ENCODE peak calls at places on chromosomes 7 and 10, in seven cellular contexts. P is cardiac muscle cell; X is effector memory CD4-positive, alpha-beta T cell; B is pancreas; W is GM23338; R is left ventricle myocardium inferior; K is CD8-positive, alpha-beta T cell. O is an unnamed sample.

GRCh38 chr10:26627320-26627719 is 70.2 kb upstream of the PDSS1 start:
- DNase-seq in P (no peak), X (no peak), B (no peak), W (peak), R (no peak), K (no peak), O (no peak)

GRCh38 chr7:129569811-129570215 is 41.7 kb upstream of the NRF1 start:
- DNase-seq in P (peak), X (no peak), B (no peak), W (no peak), R (no peak), K (no peak), O (no peak)

GRCh38 chr10:86376852-86377796 is 10.5 kb upstream of the GRID1 start:
- DNase-seq in P (peak), X (peak), B (peak), W (peak), R (peak), K (peak), O (no peak)

GRCh38 chr10:7407368-7408002 is 3.3 kb downstream of the SFMBT2 start:
- DNase-seq in P (peak), X (no peak), B (no peak), W (peak), R (peak), K (no peak), O (no peak)

GRCh38 chr7:13856012-13856411 is 133.5 kb downstream of the ETV1 start:
- DNase-seq in P (no peak), X (no peak), B (no peak), W (no peak), R (no peak), K (no peak), O (no peak)

GRCh38 chr7:44972562-44972961 is 6.3 kb downstream of the MYO1G start:
- DNase-seq in P (no peak), X (no peak), B (no peak), W (no peak), R (no peak), K (no peak), O (no peak)

GRCh38 chr10:58436071-58436470 is 50.9 kb downstream of the TFAM start:
- DNase-seq in P (peak), X (no peak), B (no peak), W (peak), R (no peak), K (peak), O (no peak)

GRCh38 chr7:50664461-50664922 is 99.3 kb upstream of the DDC start:
- DNase-seq in P (peak), X (no peak), B (no peak), W (no peak), R (no peak), K (no peak), O (no peak)

GRCh38 chr10:129877773-129878371 is 86.2 kb downstream of the EBF3 start:
- DNase-seq in P (peak), X (no peak), B (no peak), W (peak), R (no peak), K (peak), O (no peak)

GRCh38 chr7:30904566-30904965 is 7.1 kb upstream of the AQP1 start:
- DNase-seq in P (no peak), X (no peak), B (no peak), W (no peak), R (no peak), K (no peak), O (no peak)

GRCh38 chr10:1461016-1461415 is 276.3 kb downstream of the ADARB2 start:
- DNase-seq in P (no peak), X (no peak), B (no peak), W (no peak), R (no peak), K (no peak), O (no peak)

GRCh38 chr7:86470763-86471162 is 172.9 kb upstream of the GRM3 start:
- DNase-seq in P (no peak), X (no peak), B (no peak), W (no peak), R (no peak), K (no peak), O (no peak)

GRCh38 chr7:151115836-151116418 is 29.7 kb downstream of the AGAP3 start:
- DNase-seq in P (no peak), X (no peak), B (peak), W (peak), R (no peak), K (peak), O (no peak)

GRCh38 chr7:129859188-129859587 is 93.6 kb downstream of the UBE2H start:
- DNase-seq in P (peak), X (no peak), B (no peak), W (no peak), R (no peak), K (no peak), O (no peak)

GRCh38 chr10:49756031-49756430 is 6.1 kb downstream of the OGDHL start:
- DNase-seq in P (no peak), X (no peak), B (no peak), W (no peak), R (no peak), K (no peak), O (no peak)

GRCh38 chr10:102009801-102010425 is 46.1 kb downstream of the ARMH3 start:
- DNase-seq in P (peak), X (no peak), B (peak), W (peak), R (no peak), K (peak), O (no peak)

GRCh38 chr7:154853063-154853726 is 149.7 kb downstream of the PAXIP1 start:
- DNase-seq in P (no peak), X (no peak), B (no peak), W (no peak), R (no peak), K (no peak), O (no peak)

GRCh38 chr10:96794786-96795733 is 37.0 kb upstream of the LCOR start:
- DNase-seq in P (peak), X (no peak), B (no peak), W (peak), R (no peak), K (no peak), O (no peak)

GRCh38 chr7:5495581-5496375 is 72.1 kb upstream of the TNRC18 start:
- DNase-seq in P (no peak), X (no peak), B (peak), W (no peak), R (peak), K (no peak), O (peak)

GRCh38 chr7:129767120-129768011 is 155.8 kb downstream of the NRF1 start:
- DNase-seq in P (no peak), X (no peak), B (no peak), W (no peak), R (no peak), K (no peak), O (no peak)

GRCh38 chr7:2040201-2040892 is 192.4 kb downstream of the MAD1L1 start:
- DNase-seq in P (no peak), X (no peak), B (no peak), W (no peak), R (peak), K (no peak), O (no peak)

GRCh38 chr7:5360451-5360850 is 63.2 kb downstream of the TNRC18 start:
- DNase-seq in P (no peak), X (no peak), B (no peak), W (no peak), R (no peak), K (no peak), O (no peak)

GRCh38 chr7:138887872-138888656 is 90.1 kb upstream of the ATP6V0A4 start:
- DNase-seq in P (no peak), X (no peak), B (no peak), W (no peak), R (no peak), K (no peak), O (no peak)

GRCh38 chr7:128167316-128167691 is 73.8 kb upstream of the LEP start:
- DNase-seq in P (peak), X (no peak), B (peak), W (peak), R (no peak), K (peak), O (no peak)

GRCh38 chr10:80159166-80159888 is 26.8 kb downstream of the PLAC9 start:
- DNase-seq in P (no peak), X (no peak), B (no peak), W (no peak), R (no peak), K (no peak), O (no peak)
- H3K27ac ChIP-seq in P (no peak), X (no peak), B (no peak), W (no peak), R (peak), K (no peak), O (peak)

DNA sequence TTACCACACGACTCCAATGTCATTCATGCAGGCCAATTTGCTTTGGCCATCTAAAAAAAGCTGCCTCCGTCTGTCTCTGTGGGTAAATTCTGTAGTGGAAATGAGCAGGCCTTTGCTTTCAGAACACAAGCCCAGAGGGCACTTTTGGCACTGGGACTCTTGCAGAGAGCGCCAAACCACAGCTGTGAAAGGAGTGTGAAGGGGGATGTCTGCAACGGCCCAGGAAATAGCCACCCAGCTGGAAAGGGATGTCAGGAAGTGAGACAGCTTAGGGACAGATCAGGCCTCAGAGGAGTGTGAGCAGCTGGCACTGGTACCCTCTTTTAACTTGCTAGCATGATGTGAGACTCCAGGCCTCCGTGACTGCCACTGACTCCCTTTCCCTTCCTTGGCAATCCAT is 152.4 kb downstream of the DKK1 start:
- DNase-seq in P (no peak), X (no peak), B (no peak), W (no peak), R (no peak), K (no peak), O (peak)
- H3K27ac ChIP-seq in P (no peak), X (no peak), B (no peak), W (no peak), R (no peak), K (no peak), O (no peak)

GRCh38 chr7:101094791-101095375 is 9.6 kb downstream of the TRIM56 start:
- DNase-seq in P (peak), X (no peak), B (no peak), W (peak), R (no peak), K (no peak), O (no peak)
- H3K27ac ChIP-seq in P (no peak), X (no peak), B (no peak), W (no peak), R (no peak), K (no peak), O (no peak)

GRCh38 chr7:101782886-101783285 is 34.5 kb upstream of the CUX1 start:
- DNase-seq in P (no peak), X (no peak), B (no peak), W (no peak), R (no peak), K (no peak), O (no peak)

GRCh38 chr7:101783381-101784181 is 33.8 kb upstream of the CUX1 start:
- DNase-seq in P (peak), X (no peak), B (no peak), W (no peak), R (no peak), K (no peak), O (no peak)

GRCh38 chr7:101782476-101782875 is 35.0 kb upstream of the CUX1 start:
- DNase-seq in P (no peak), X (no peak), B (no peak), W (no peak), R (no peak), K (no peak), O (no peak)

GRCh38 chr7:101781384-101781783 is 36.0 kb upstream of the CUX1 start:
- DNase-seq in P (no peak), X (no peak), B (peak), W (no peak), R (no peak), K (no peak), O (no peak)

GRCh38 chr7:101784275-101785127 is 32.9 kb upstream of the CUX1 start:
- DNase-seq in P (peak), X (no peak), B (no peak), W (no peak), R (no peak), K (no peak), O (no peak)
- H3K27ac ChIP-seq in P (peak), X (no peak), B (no peak), W (no peak), R (no peak), K (no peak), O (no peak)

GRCh38 chr7:116710764-116711452 is 38.9 kb downstream of the MET start:
- DNase-seq in P (no peak), X (no peak), B (peak), W (no peak), R (no peak), K (no peak), O (no peak)
- H3K27ac ChIP-seq in P (no peak), X (no peak), B (peak), W (no peak), R (no peak), K (no peak), O (no peak)

GRCh38 chr10:97914171-97914836 is 64.7 kb downstream of the GOLGA7B start:
- DNase-seq in P (no peak), X (no peak), B (no peak), W (no peak), R (no peak), K (no peak), O (no peak)

GRCh38 chr10:97914837-97915211 is 65.2 kb downstream of the GOLGA7B start:
- DNase-seq in P (peak), X (peak), B (peak), W (peak), R (peak), K (peak), O (peak)

GRCh38 chr10:97915346-97915745 is 65.7 kb downstream of the GOLGA7B start:
- DNase-seq in P (no peak), X (no peak), B (no peak), W (no peak), R (no peak), K (no peak), O (no peak)

GRCh38 chr10:97916586-97916985 is 66.9 kb downstream of the GOLGA7B start:
- DNase-seq in P (no peak), X (no peak), B (peak), W (no peak), R (no peak), K (no peak), O (no peak)

DNA sequence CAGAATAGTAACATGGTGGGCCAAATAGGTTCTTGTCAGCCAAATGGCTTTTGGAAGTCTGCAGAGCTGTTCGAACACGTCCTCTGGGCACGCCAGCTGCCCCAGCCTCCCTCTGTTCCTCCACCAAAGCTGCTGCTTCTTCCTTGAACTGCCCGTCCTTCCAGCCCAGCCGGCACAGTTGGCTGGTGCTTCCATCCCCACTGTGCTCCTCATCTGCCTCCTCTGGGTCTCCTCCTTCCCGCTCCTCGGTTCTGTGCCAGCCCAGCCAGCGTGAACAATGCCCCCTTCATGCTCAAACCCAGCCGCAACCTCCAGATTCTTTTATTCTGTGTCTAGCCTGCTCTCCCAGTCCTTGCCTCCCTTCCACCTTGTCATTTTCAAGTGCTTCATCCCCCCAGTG is 66.1 kb downstream of the GOLGA7B start:
- DNase-seq in P (no peak), X (no peak), B (no peak), W (no peak), R (no peak), K (no peak), O (peak)
- H3K27ac ChIP-seq in P (no peak), X (no peak), B (no peak), W (no peak), R (no peak), K (no peak), O (peak)

GRCh38 chr10:98035599-98035998 is 5.2 kb upstream of the CRTAC1 start:
- DNase-seq in P (no peak), X (no peak), B (no peak), W (no peak), R (no peak), K (no peak), O (no peak)
- H3K27ac ChIP-seq in P (no peak), X (no peak), B (no peak), W (no peak), R (no peak), K (no peak), O (no peak)

DNA sequence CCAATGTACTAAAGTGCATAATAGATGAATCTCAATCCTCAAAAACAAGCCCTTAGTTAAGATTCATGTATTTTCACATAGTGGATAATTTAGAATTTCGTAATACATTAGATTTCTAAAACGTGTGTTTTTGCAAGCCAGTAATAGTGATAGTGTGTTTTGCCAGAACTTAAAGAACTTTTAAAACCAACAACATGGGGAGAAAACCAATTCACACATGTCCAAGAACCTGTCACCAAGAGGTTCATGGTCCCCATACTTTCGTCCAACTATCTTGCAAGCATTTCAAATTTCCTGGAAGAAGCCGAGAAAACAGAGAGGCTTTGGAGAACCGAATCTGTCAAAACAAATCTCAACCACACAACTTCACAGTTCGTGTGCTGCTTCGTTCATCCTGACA is 32.0 kb downstream of the GFRA1 start:
- DNase-seq in P (no peak), X (no peak), B (no peak), W (no peak), R (no peak), K (no peak), O (no peak)
- H3K27ac ChIP-seq in P (no peak), X (no peak), B (no peak), W (no peak), R (peak), K (no peak), O (no peak)

DNA sequence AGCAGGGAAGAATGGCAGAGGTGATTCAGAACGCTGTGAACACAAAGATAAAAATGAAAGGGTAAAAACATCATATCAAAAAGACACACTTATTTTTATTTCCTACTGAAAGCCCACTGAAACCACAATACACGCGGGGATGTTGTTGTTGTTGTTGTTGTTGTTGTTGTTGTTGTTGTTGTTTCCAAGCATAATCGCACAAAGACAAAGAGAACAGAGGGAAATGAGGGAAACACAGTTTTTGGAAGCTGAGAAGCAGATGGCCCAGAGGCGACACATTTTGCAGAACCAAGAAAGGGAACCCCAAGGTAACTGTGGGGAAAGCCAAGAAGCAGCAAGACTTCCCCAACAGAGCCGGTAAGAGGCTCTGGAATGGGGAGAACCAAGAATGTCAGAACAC is 113.9 kb downstream of the PARD3 start:
- DNase-seq in P (no peak), X (no peak), B (no peak), W (no peak), R (no peak), K (no peak), O (no peak)
- H3K27ac ChIP-seq in P (no peak), X (no peak), B (no peak), W (no peak), R (no peak), K (no peak), O (no peak)

O was measured in caudate nucleus.